ENCODE peak calls at places on chromosome 14, in six cellular contexts. E is PC-3; B is MM.1S; P is ascending aorta; V is CD8-positive, alpha-beta T cell; S is mammary epithelial cell. R is an unnamed sample.

GRCh38 chr14:25887251-25887908 is 710.5 kb downstream of the NOVA1 start:
- DNase-seq in E (peak; percentile 40), P (no peak), B (no peak), V (no peak), S (no peak), R (no peak)

GRCh38 chr14:77613207-77613606 is 3.2 kb downstream of the SPTLC2 start:
- DNase-seq in E (peak; percentile 50), B (no peak), S (peak; percentile 81), P (no peak), V (no peak), R (no peak)

GRCh38 chr14:75379246-75379929 is 48.4 kb upstream of the JDP2 start:
- DNase-seq in S (no peak), V (no peak), B (no peak), E (no peak), P (no peak), R (no peak)

GRCh38 chr14:73227812-73228781 is 9.2 kb upstream of the PAPLN start:
- DNase-seq in V (no peak), B (no peak), P (no peak), E (peak; percentile 97), S (peak; percentile 82), R (peak; percentile 77)

GRCh38 chr14:76975051-76975450 is 53.5 kb downstream of the IRF2BPL start:
- DNase-seq in V (no peak), P (no peak), B (no peak), S (no peak), E (no peak), R (no peak)

GRCh38 chr14:100476012-100476822 is 111.0 kb downstream of the BEGAIN start:
- DNase-seq in B (no peak), V (no peak), P (no peak), S (no peak), E (peak; percentile 97), R (peak; percentile 71)

GRCh38 chr14:58964598-58964928 is 223.9 kb upstream of the DAAM1 start:
- DNase-seq in S (no peak), P (no peak), B (no peak), E (no peak), V (no peak), R (no peak)

GRCh38 chr14:25090716-25091454 is 40.9 kb upstream of the STXBP6 start:
- DNase-seq in V (no peak), B (no peak), P (no peak), E (peak; percentile 51), S (peak; percentile 75), R (peak; percentile 60)

GRCh38 chr14:54772451-54772881 is 130.2 kb downstream of the GCH1 start:
- DNase-seq in E (peak; percentile 83), V (no peak), P (no peak), S (no peak), B (no peak), R (no peak)

GRCh38 chr14:41605550-41606248 is 977 bp upstream of the LRFN5 start:
- DNase-seq in V (no peak), B (no peak), P (no peak), E (no peak), S (no peak), R (no peak)

GRCh38 chr14:105151131-105151837 is 17.3 kb downstream of the JAG2 start:
- DNase-seq in P (no peak), E (no peak), V (no peak), B (no peak), S (no peak), R (no peak)

GRCh38 chr14:92581966-92582566 is 68.5 kb downstream of the RIN3 start:
- DNase-seq in E (no peak), P (no peak), S (no peak), B (no peak), V (no peak), R (no peak)

DNA sequence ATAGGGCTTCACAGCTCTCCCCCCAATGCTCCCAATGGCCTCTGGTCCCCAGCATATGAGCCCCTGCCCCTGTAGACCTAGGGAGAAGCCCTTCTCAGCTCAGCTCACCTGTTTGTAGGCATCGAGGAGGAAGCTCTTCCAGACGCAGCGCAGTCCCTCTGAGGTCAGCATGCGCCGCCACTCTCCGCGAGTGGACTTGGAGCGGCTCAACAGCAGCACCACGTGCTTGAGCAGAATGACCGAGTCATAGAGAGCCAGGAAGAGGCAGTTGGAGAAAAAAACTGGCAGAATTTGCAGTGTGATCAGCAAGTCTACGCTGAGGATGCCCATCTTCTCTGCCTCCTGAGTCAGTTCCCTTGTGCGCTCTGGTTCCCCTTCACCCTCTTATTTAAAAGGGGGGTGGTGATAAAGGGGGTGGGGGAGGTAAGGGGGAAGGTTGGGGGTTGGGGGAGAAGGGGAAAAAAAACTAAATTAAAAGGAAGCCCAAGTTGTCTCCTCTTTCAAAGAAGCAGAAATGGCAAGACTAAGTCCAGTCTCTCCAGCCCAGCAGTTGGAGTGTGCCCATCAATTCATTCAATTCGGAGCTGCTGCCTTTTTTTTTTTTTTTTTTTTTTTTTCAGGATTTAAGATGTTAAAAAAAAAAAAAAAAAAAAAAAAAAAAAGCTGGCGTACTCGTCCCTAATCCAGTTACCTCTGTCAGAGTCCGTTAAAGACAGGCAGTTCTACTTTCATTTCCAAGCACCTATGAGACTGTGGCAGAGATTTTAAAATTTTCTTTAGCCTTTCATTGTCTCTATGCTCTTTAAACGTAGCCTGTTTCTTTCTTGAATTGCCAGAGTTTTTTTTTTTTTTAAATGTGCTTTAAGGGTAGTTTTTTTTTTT is at the start of gene DIO2:
- DNase-seq in B (no peak), E (no peak), S (no peak), V (no peak), P (no peak), R (no peak)
- TF ChIP-seq CTCF in B (no peak), E (no peak), S (no peak), V (no peak), P (no peak), R (no peak)

GRCh38 chr14:99387880-99388279 is 92.8 kb downstream of the SETD3 start:
- DNase-seq in E (no peak), P (no peak), S (no peak), V (peak; percentile 31), B (peak; percentile 23), R (no peak)

GRCh38 chr14:99393059-99393655 is 87.5 kb downstream of the SETD3 start:
- DNase-seq in P (no peak), E (peak; percentile 64), B (no peak), S (peak; percentile 20), V (no peak), R (peak; percentile 63)

GRCh38 chr14:99391671-99392070 is 89.0 kb downstream of the SETD3 start:
- DNase-seq in B (no peak), S (no peak), V (no peak), P (no peak), E (no peak), R (no peak)

GRCh38 chr14:99388286-99388685 is 92.4 kb downstream of the SETD3 start:
- DNase-seq in P (no peak), S (no peak), E (no peak), B (no peak), V (no peak), R (no peak)

DNA sequence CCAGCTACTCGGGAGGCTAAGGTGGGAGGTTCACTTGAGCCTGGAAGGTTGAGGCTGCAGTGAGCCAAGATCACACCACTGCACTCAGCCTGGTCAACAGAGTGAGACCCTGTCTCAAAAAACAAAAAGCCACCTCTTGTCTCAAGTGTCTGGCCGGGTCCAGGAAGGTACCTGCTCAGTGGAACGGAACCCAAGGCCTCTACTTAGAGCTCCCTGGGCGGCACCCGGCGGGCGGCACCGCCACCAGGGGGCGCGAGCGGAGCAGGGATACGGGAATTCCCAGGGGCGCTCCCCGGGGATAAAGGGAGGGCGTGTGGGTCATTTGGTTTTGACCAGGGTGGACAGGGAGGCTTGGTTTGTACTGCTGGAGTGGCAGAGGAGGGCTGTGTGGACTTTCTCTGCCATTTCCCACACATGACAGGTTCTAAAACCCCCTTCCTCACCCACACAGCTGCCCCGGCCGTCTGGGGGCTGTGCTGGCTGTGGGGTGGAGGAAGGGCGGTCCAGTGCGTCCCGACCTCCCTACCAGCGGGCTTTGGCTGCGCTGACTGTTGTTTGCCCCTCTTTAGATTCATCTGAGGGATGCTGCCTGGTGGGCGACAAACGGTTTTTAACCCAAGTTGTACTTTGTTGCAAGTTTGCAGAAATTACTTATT is 91.4 kb downstream of the SETD3 start:
- DNase-seq in B (no peak), E (peak; percentile 65), P (no peak), V (peak; percentile 62), S (peak; percentile 21), R (peak; percentile 82)
- TF ChIP-seq CTCF in B (peak; percentile 17), E (peak; percentile 89), P (peak; percentile 34), V (peak; percentile 34), S (peak; percentile 81), R (peak; percentile 74)

GRCh38 chr14:95875831-95876768 is 532 bp upstream of the TUNAR start:
- DNase-seq in V (no peak), E (no peak), S (no peak), P (no peak), B (no peak), R (no peak)

GRCh38 chr14:95871531-95871930 is 5.1 kb upstream of the TUNAR start:
- DNase-seq in E (no peak), V (no peak), S (no peak), B (no peak), P (no peak), R (no peak)

GRCh38 chr14:95872777-95873176 is 3.9 kb upstream of the TUNAR start:
- DNase-seq in V (no peak), B (no peak), P (no peak), S (no peak), E (no peak), R (no peak)

GRCh38 chr14:95877633-95878032 is 1.0 kb downstream of the TUNAR start:
- DNase-seq in P (no peak), V (no peak), B (no peak), S (no peak), E (no peak), R (no peak)

DNA sequence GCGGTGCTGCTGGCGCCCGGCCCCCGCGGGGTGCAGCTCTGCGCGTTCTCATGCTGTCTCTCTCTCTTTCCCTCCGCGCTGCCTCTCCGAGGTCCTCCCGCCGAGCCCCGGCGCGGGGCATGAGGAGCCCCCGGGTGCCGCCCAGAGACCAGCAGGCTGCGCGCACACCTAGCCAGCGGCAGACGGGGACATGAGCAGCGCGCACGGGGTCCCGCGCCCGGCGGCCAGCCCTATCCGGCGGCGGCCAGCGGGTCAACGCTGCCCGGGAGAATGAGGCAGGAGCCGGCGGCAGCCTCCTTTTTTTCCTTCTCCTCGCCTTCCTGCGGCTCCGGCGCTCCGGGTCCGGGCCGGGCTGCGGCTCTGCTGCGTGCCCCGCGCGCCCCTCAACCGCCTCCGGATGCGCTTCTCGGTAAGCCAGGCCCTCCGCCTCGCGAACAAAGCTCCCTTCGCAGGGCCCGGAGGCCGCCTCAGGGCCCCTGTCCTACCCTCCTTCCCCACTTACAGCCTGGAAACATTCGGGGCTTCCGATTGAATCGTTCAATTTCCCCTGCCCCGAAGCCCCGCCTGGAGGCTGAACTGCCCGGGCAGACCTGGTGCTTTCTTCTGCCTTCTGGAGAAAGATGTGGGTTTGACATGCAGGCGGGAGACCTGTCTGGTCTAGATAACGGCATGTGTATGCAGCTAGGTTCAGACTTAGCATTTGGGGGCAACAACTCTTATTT is at the start of gene TUNAR:
- DNase-seq in E (no peak), V (no peak), S (no peak), B (no peak), P (no peak), R (no peak)
- TF ChIP-seq CTCF in E (no peak), V (no peak), S (no peak), B (no peak), P (no peak), R (no peak)

DNA sequence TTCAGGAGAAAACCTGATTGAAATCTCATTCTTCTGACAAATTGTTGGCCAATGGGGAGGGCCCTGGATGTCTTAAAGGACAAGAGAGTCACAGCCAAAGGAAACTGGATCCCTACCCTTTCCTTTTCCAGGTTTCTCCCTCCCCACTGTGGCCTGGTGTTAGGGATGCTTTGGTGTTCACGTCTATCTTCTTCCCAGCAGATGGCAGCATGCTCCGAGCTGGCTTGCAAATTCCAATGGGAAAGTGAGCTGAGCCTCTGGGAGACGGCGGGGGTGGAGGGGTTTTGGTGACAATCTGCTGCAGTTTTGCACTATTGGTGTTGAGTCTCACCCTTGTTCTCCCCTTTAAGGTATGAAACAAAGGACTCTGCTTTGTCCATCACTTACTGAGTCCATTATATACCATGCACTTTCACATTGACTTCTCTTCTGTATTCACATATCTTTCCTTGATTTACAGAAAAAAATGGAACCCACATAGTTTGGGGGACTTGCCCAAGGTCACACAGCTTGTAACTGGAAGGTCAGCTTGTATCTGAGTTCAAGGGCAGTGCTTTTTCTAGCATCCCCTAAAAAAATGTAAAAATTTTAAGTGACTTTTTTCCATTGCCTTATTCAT is 39.3 kb downstream of the CCDC177 start:
- DNase-seq in E (peak; percentile 71), B (no peak), V (no peak), S (peak; percentile 31), P (no peak), R (peak; percentile 52)
- TF ChIP-seq CTCF in E (peak; percentile 91), B (peak; percentile 41), V (no peak), S (peak; percentile 88), P (peak; percentile 31), R (peak; percentile 42)